ENCODE peak calls at places on chromosomes 13 and 19, in six cellular contexts. E is naive thymus-derived CD4-positive, alpha-beta T cell; A is MM.1S; K is lung; U is thoracic aorta; B is HFF-Myc. J is an unnamed sample.

GRCh38 chr13:80654638-80655249 is 313.8 kb upstream of the SPRY2 start:
- DNase-seq in E (no peak), U (no peak), B (no peak), K (no peak), A (no peak), J (no peak)

GRCh38 chr19:55265173-55265572 is 6.4 kb upstream of the PPP6R1 start:
- DNase-seq in E (no peak), A (no peak), U (no peak), K (no peak), B (no peak), J (no peak)

GRCh38 chr19:10325732-10326131 is 7.6 kb downstream of the RAVER1 start:
- DNase-seq in B (no peak), E (no peak), A (no peak), U (no peak), K (no peak), J (no peak)

GRCh38 chr19:51688665-51689571 is 4.2 kb upstream of the SPACA6 start:
- DNase-seq in U (peak), E (no peak), A (no peak), B (peak), K (peak), J (no peak)

GRCh38 chr13:55361141-55361540 is 1779.6 kb upstream of the PRR20A start:
- DNase-seq in B (no peak), K (no peak), U (no peak), A (no peak), E (no peak), J (no peak)

GRCh38 chr13:82323101-82323500 is 1559.2 kb downstream of the SLITRK1 start:
- DNase-seq in E (no peak), A (no peak), K (no peak), B (no peak), U (no peak), J (no peak)

GRCh38 chr19:8332976-8333770 is 9.9 kb downstream of the KANK3 start:
- DNase-seq in K (no peak), A (no peak), B (no peak), U (no peak), E (no peak), J (no peak)

GRCh38 chr19:48471836-48472235 is 2.7 kb downstream of the CYTH2 start:
- DNase-seq in E (no peak), B (no peak), K (no peak), A (no peak), U (no peak), J (no peak)

GRCh38 chr19:44590245-44591059 is 22.9 kb upstream of the IGSF23 start:
- DNase-seq in E (no peak), A (no peak), K (no peak), U (no peak), B (no peak), J (no peak)

GRCh38 chr19:39109641-39110040 is 15.9 kb upstream of the PAK4 start:
- DNase-seq in E (no peak), B (no peak), K (no peak), A (no peak), U (no peak), J (no peak)

GRCh38 chr13:50401721-50402510 is 386.7 kb downstream of the KCNRG start:
- DNase-seq in B (no peak), U (no peak), E (no peak), K (no peak), A (no peak), J (no peak)

GRCh38 chr13:111329641-111330040 is 9.2 kb downstream of the TEX29 start:
- DNase-seq in K (no peak), B (no peak), A (no peak), E (no peak), U (no peak), J (no peak)

GRCh38 chr13:110414283-110414682 is 107.2 kb downstream of the COL4A2 start:
- DNase-seq in A (no peak), B (no peak), E (no peak), U (no peak), K (no peak), J (no peak)

GRCh38 chr19:14496029-14496848 is at the start of gene GIPC1:
- DNase-seq in U (peak), K (peak), A (peak), B (peak), E (peak), J (peak)
- H3K4me3 ChIP-seq in U (peak), K (peak), A (peak), B (peak), E (peak), J (peak)

GRCh38 chr19:35266149-35266903 is 2.4 kb upstream of the USF2 start:
- DNase-seq in K (no peak), E (no peak), A (no peak), U (no peak), B (no peak), J (no peak)
- H3K4me3 ChIP-seq in K (no peak), E (no peak), A (peak), U (peak), B (peak), J (peak)

DNA sequence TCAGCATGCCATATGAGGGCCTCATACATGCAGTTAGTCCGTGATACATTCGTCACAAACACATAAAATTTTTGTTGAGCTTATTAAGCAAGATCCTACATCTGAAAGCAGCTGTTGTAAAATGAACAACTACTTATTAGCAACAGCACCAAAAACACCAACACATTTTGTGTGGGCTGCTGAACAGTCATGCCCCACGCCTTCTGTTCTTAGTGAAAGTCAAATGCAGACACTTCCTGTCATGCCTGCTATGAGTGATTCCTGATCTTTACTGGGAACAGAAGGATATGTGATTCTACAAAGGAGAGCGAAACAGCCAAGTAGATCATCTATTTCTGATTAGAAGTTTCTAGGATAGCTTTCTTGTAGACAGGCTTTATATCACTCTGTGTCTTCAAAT is 4.2 kb upstream of the B3GLCT start:
- DNase-seq in U (no peak), B (no peak), E (no peak), A (no peak), K (no peak), J (no peak)
- H3K4me3 ChIP-seq in U (no peak), B (no peak), E (no peak), A (no peak), K (no peak), J (no peak)

GRCh38 chr19:5579286-5579685 is 11.5 kb upstream of the TINCR start:
- DNase-seq in B (no peak), A (no peak), U (no peak), K (no peak), E (no peak), J (no peak)

GRCh38 chr19:5575553-5575952 is 7.8 kb upstream of the TINCR start:
- DNase-seq in B (no peak), U (no peak), A (no peak), K (no peak), E (no peak), J (no peak)

GRCh38 chr19:5580116-5580515 is 12.4 kb upstream of the TINCR start:
- DNase-seq in A (no peak), B (no peak), E (no peak), K (no peak), U (no peak), J (no peak)

GRCh38 chr19:5579697-5580096 is 11.9 kb upstream of the TINCR start:
- DNase-seq in U (no peak), B (no peak), E (no peak), K (no peak), A (no peak), J (no peak)

DNA sequence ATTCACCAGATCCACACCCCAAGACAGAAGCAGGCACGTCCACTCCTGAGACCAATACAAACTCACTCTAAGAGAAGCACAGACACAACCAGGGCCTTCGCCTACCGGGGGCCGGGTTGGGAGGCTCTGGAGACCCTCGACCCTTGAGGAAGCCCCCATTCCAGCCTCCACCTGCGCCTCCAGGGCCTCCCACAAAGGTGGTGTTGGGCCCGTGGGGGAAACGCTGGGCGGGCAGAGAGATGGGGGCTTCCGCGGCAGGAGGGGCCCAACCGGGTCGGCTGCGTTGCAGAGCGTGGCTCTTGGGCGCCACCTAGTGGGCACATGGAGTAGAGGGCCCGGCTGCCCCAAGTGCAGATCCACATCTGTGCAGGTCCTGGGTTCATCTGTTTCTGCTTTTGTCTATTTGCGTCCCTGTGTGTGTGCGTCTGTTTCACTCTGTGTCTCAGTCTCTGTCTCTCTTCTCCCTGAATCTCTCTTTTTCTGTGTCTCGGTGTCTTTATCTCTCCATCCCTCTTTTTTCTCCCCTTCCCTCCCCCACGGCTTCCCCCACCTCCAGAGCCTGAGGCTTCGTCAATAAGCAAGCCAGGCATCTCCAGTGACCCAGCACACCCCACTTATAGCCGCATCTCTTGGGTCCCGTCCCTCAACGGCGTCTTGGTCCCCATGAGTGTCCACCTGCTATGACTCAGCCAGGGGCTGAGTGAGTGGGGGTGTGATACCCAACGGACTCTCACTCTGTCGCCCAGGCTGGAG is 10.5 kb upstream of the TINCR start:
- DNase-seq in E (peak), A (peak), B (peak), U (no peak), K (peak), J (peak)
- H3K4me3 ChIP-seq in E (no peak), A (no peak), B (no peak), U (peak), K (no peak), J (no peak)

GRCh38 chr13:33287142-33287882 is 1.8 kb upstream of the STARD13 start:
- DNase-seq in A (no peak), B (no peak), K (no peak), E (no peak), U (no peak), J (no peak)

GRCh38 chr13:33290421-33290965 is 4.9 kb upstream of the STARD13 start:
- DNase-seq in U (no peak), K (no peak), E (no peak), A (no peak), B (no peak), J (no peak)

GRCh38 chr13:33296793-33297425 is 11.4 kb upstream of the STARD13 start:
- DNase-seq in E (no peak), K (no peak), B (no peak), A (no peak), U (no peak), J (no peak)

GRCh38 chr13:33289966-33290365 is 4.4 kb upstream of the STARD13 start:
- DNase-seq in B (no peak), U (no peak), A (no peak), K (no peak), E (no peak), J (no peak)

DNA sequence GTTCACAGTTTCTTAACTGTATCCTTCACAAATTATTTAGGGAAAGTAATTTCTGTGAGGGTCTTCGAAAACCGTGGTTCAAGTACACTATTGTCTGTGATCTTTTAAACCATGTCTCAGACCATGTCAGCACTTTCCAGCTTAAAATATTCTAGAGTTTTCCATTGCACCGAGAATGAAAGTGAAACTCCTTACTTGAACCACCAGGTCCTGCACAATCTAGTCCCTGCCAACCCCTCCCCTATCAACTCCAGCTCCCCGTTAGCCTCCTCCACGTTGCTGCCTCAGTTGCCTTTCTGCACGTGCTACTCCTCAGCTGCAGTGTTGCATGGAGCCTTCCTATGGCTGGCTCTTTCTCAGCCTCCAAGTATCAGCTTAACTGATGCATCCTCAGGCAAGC is 7.2 kb upstream of the STARD13 start:
- DNase-seq in A (peak), E (no peak), K (no peak), B (no peak), U (no peak), J (no peak)
- H3K4me3 ChIP-seq in A (no peak), E (no peak), K (no peak), B (no peak), U (peak), J (no peak)

GRCh38 chr13:72368031-72368430 is 359.4 kb downstream of the MZT1 start:
- DNase-seq in K (no peak), B (no peak), A (no peak), E (no peak), U (no peak), J (peak)
- H3K4me3 ChIP-seq in K (no peak), B (no peak), A (no peak), E (no peak), U (no peak), J (no peak)

DNA sequence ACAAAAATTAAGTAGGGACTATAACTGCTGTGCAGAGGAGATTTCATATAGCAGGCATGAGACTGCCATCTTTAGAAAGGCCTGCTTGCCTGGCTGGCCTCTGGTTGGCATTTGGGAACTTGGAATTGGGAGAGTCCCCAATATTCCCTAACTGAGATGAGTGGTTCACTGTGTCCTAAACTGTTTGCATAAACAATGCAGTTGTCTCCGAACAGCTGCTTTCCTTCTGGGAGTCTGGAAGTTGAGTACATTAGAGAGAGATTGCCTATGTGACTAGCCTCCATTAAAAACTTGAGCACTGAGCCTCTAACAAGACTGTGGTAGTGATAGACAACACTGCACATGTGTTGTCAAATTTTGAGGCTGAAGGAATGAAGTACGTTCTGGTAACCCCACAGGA is 47.4 kb downstream of the STOML3 start:
- DNase-seq in K (no peak), B (no peak), E (no peak), U (no peak), A (no peak), J (no peak)
- H3K4me3 ChIP-seq in K (no peak), B (no peak), E (no peak), U (no peak), A (no peak), J (no peak)

GRCh38 chr19:1156305-1156801 is 17.7 kb downstream of the SBNO2 start:
- DNase-seq in B (no peak), A (no peak), K (no peak), E (no peak), U (no peak), J (no peak)
- H3K4me3 ChIP-seq in B (no peak), A (no peak), K (no peak), E (no peak), U (no peak), J (no peak)